ENCODE peak calls at places on chromosomes 12 and 14, in eight cellular contexts. Y is GF-D8; E is fibroblast of villous mesenchyme; O is stimulated activated CD4-positive, alpha-beta T cell treated with anti-CD3 and anti-CD28 coated beads, Interleukin-4, amount 100 ng/mL, for 24 hours; H is kidney tubule cell; B is HEK293T; T is NCI-H510A; M is stimulated activated CD8-positive, alpha-beta memory T cell treated with anti-CD3 and anti-CD28 coated beads, Interleukin-2, amount 100 ng/mL, for 1 hour. V is an unnamed sample.

GRCh38 chr14:61577506-61577931 is 117.8 kb upstream of the HIF1A start:
- DNase-seq in B (no peak), M (no peak), T (no peak), E (peak), O (no peak), Y (no peak), H (peak), V (no peak)

GRCh38 chr12:68560823-68561422 is 49.8 kb upstream of the RAP1B start:
- DNase-seq in B (no peak), O (no peak), M (no peak), Y (no peak), E (peak), T (no peak), H (no peak), V (no peak)

GRCh38 chr12:58067610-58068387 is 126.4 kb downstream of the ATP23 start:
- DNase-seq in T (no peak), O (no peak), B (no peak), H (peak), E (peak), M (no peak), Y (no peak), V (no peak)

GRCh38 chr14:67837011-67837624 is 17.5 kb downstream of the RAD51B start:
- DNase-seq in B (peak), O (peak), Y (peak), E (peak), M (no peak), T (peak), H (peak), V (peak)

GRCh38 chr12:26117321-26117720 is 7.5 kb downstream of the BHLHE41 start:
- DNase-seq in H (no peak), O (no peak), M (no peak), T (no peak), E (no peak), Y (no peak), B (no peak), V (no peak)

GRCh38 chr12:48788522-48788851 is 402 bp downstream of the ADCY6 start:
- DNase-seq in B (no peak), M (no peak), T (no peak), Y (no peak), O (no peak), E (no peak), H (peak), V (no peak)

GRCh38 chr12:65631621-65632111 is 192.6 kb upstream of the HMGA2 start:
- DNase-seq in O (no peak), H (peak), E (peak), Y (no peak), T (no peak), B (peak), M (no peak), V (no peak)

GRCh38 chr12:80211671-80212070 is 112.3 kb downstream of the OTOGL start:
- DNase-seq in Y (no peak), E (no peak), T (no peak), H (no peak), B (no peak), M (no peak), O (no peak), V (no peak)

GRCh38 chr12:67747869-67748760 is 99.6 kb downstream of the DYRK2 start:
- DNase-seq in Y (no peak), H (peak), O (no peak), B (no peak), T (no peak), M (no peak), E (peak), V (no peak)

GRCh38 chr12:132348176-132348575 is 18.8 kb upstream of the GALNT9 start:
- DNase-seq in B (no peak), O (no peak), E (no peak), T (no peak), H (no peak), M (no peak), Y (no peak), V (no peak)

GRCh38 chr14:39367387-39367751 is 64.9 kb downstream of the FBXO33 start:
- DNase-seq in H (no peak), O (no peak), B (no peak), E (no peak), T (no peak), Y (no peak), M (no peak), V (no peak)

GRCh38 chr12:52032431-52032796 is 18.8 kb upstream of the NR4A1 start:
- DNase-seq in T (no peak), E (peak), O (no peak), M (no peak), Y (no peak), H (peak), B (no peak), V (no peak)

GRCh38 chr12:96219700-96220206 is 25.6 kb downstream of the ELK3 start:
- DNase-seq in M (no peak), Y (no peak), E (peak), O (no peak), B (no peak), T (peak), H (peak), V (no peak)